ENCODE peak calls at places on chromosomes 12 and 14, in six cellular contexts. H is GM12865; U is Ammon's horn; B is psoas muscle; K is activated T-cell treated with anti-CD3 and anti-CD28 coated beads, Interleukin-2, amount 50 U/mL, for 72 hours; X is hippocampal formation. Q is an unnamed sample.

GRCh38 chr12:58640314-58640713 is 280.0 kb downstream of the LRIG3 start:
- DNase-seq in H (no peak), U (no peak), B (no peak), K (no peak), X (no peak), Q (no peak)

GRCh38 chr12:7868391-7868790 is 4.3 kb downstream of the SLC2A14 start:
- DNase-seq in H (no peak), U (no peak), B (no peak), K (no peak), X (no peak), Q (no peak)

GRCh38 chr14:94014375-94014774 is 11.8 kb upstream of the OTUB2 start:
- DNase-seq in H (no peak), U (no peak), B (no peak), K (no peak), X (no peak), Q (no peak)

GRCh38 chr12:39846971-39847661 is 227.5 kb upstream of the ABCD2 start:
- DNase-seq in H (no peak), U (no peak), B (no peak), K (no peak), X (no peak), Q (no peak)

GRCh38 chr12:23813206-23813605 is 136.3 kb downstream of the SOX5 start:
- DNase-seq in H (no peak), U (peak), B (no peak), K (no peak), X (no peak), Q (no peak)

GRCh38 chr12:79512068-79512467 is 178.7 kb downstream of the PAWR start:
- DNase-seq in H (no peak), U (no peak), B (no peak), K (no peak), X (no peak), Q (no peak)

GRCh38 chr14:58865520-58866281 is 227.9 kb downstream of the DACT1 start:
- DNase-seq in H (no peak), U (peak), B (no peak), K (no peak), X (no peak), Q (no peak)

GRCh38 chr12:10190558-10191388 is 11.9 kb downstream of the TMEM52B start:
- DNase-seq in H (peak), U (peak), B (peak), K (peak), X (peak), Q (peak)

GRCh38 chr14:21101802-21102413 is 1.0 kb downstream of the TMEM253 start:
- DNase-seq in H (no peak), U (no peak), B (no peak), K (no peak), X (no peak), Q (no peak)

GRCh38 chr12:69529021-69529420 is 56.2 kb upstream of the CCT2 start:
- DNase-seq in H (no peak), U (no peak), B (no peak), K (no peak), X (no peak), Q (no peak)

GRCh38 chr12:3199551-3200031 is 122.4 kb downstream of the TSPAN9 start:
- DNase-seq in H (no peak), U (peak), B (no peak), K (no peak), X (no peak), Q (no peak)

GRCh38 chr14:56057071-56057865 is 60.9 kb upstream of the PELI2 start:
- DNase-seq in H (no peak), U (no peak), B (no peak), K (no peak), X (no peak), Q (no peak)

GRCh38 chr14:106622200-106622745 is 1095.9 kb downstream of the TMEM121 start:
- DNase-seq in H (no peak), U (no peak), B (no peak), K (peak), X (no peak), Q (peak)

GRCh38 chr12:131030472-131031328 is 77.0 kb downstream of the ADGRD1 start:
- DNase-seq in H (no peak), U (no peak), B (no peak), K (no peak), X (no peak), Q (no peak)

GRCh38 chr12:121795029-121795977 is 1.8 kb upstream of the RHOF start:
- DNase-seq in H (peak), U (peak), B (peak), K (peak), X (peak), Q (peak)

GRCh38 chr12:67751376-67751928 is 102.9 kb downstream of the DYRK2 start:
- DNase-seq in H (no peak), U (no peak), B (no peak), K (no peak), X (no peak), Q (no peak)

GRCh38 chr14:88168498-88169165 is 154.4 kb downstream of the KCNK10 start:
- DNase-seq in H (peak), U (no peak), B (no peak), K (peak), X (no peak), Q (peak)

GRCh38 chr14:51828017-51828797 is 32.2 kb upstream of the GNG2 start:
- DNase-seq in H (peak), U (peak), B (no peak), K (peak), X (no peak), Q (peak)

GRCh38 chr12:111035578-111036301 is 115.4 kb upstream of the MYL2 start:
- DNase-seq in H (no peak), U (no peak), B (no peak), K (no peak), X (no peak), Q (no peak)

GRCh38 chr12:131831635-131832041 is 3.4 kb downstream of the MMP17 start:
- DNase-seq in H (no peak), U (peak), B (peak), K (no peak), X (no peak), Q (no peak)

GRCh38 chr14:102394717-102395378 is 32.1 kb downstream of the TECPR2 start:
- DNase-seq in H (no peak), U (no peak), B (no peak), K (no peak), X (no peak), Q (peak)

GRCh38 chr12:107242189-107242588 is 148.8 kb upstream of the CRY1 start:
- DNase-seq in H (no peak), U (no peak), B (no peak), K (no peak), X (no peak), Q (no peak)

GRCh38 chr12:47819902-47820630 is at the start of gene HDAC7:
- DNase-seq in H (peak), U (peak), B (peak), K (peak), X (peak), Q (peak)

GRCh38 chr12:57243521-57244305 is 7.3 kb downstream of the STAC3 start:
- DNase-seq in H (peak), U (peak), B (peak), K (peak), X (peak), Q (peak)